ENCODE peak calls at places on chromosomes 11 and 22, in seven cellular contexts. One of them, this sample, is unnamed.

GRCh38 chr11:88175004-88175706 is at the start of gene RAB38:
- DNase-seq in osteocyte: no peak
- DNase-seq in psoas muscle: peak; percentile 60
- DNase-seq in colonic mucosa: peak; percentile 56
- DNase-seq in astrocyte of the spinal cord: peak; percentile 21
- DNase-seq in AG04450: no peak
- DNase-seq in dorsolateral prefrontal cortex: no peak
- DNase-seq in this sample: peak; percentile 41

GRCh38 chr11:114604886-114605285 is 9.3 kb upstream of the NXPE4 start:
- DNase-seq in osteocyte: no peak
- DNase-seq in psoas muscle: no peak
- DNase-seq in colonic mucosa: no peak
- DNase-seq in astrocyte of the spinal cord: no peak
- DNase-seq in AG04450: no peak
- DNase-seq in dorsolateral prefrontal cortex: no peak
- DNase-seq in this sample: no peak

GRCh38 chr11:34552270-34552669 is 38.7 kb upstream of the ELF5 start:
- DNase-seq in osteocyte: no peak
- DNase-seq in psoas muscle: no peak
- DNase-seq in colonic mucosa: no peak
- DNase-seq in astrocyte of the spinal cord: no peak
- DNase-seq in AG04450: no peak
- DNase-seq in dorsolateral prefrontal cortex: no peak
- DNase-seq in this sample: no peak

GRCh38 chr11:128500488-128500887 is 86.9 kb downstream of the ETS1 start:
- DNase-seq in osteocyte: no peak
- DNase-seq in psoas muscle: no peak
- DNase-seq in colonic mucosa: no peak
- DNase-seq in astrocyte of the spinal cord: peak; percentile 71
- DNase-seq in AG04450: no peak
- DNase-seq in dorsolateral prefrontal cortex: no peak
- DNase-seq in this sample: no peak

GRCh38 chr22:38109391-38110000 is 988 bp downstream of the BAIAP2L2 start:
- DNase-seq in osteocyte: no peak
- DNase-seq in psoas muscle: no peak
- DNase-seq in colonic mucosa: no peak
- DNase-seq in astrocyte of the spinal cord: no peak
- DNase-seq in AG04450: no peak
- DNase-seq in dorsolateral prefrontal cortex: no peak
- DNase-seq in this sample: peak; percentile 34

GRCh38 chr22:33811686-33812085 is 108.6 kb downstream of the LARGE1 start:
- DNase-seq in osteocyte: no peak
- DNase-seq in psoas muscle: peak; percentile 60
- DNase-seq in colonic mucosa: peak; percentile 50
- DNase-seq in astrocyte of the spinal cord: no peak
- DNase-seq in AG04450: no peak
- DNase-seq in dorsolateral prefrontal cortex: no peak
- DNase-seq in this sample: no peak

GRCh38 chr11:2265396-2265795 is 5.0 kb downstream of the ASCL2 start:
- DNase-seq in osteocyte: no peak
- DNase-seq in psoas muscle: peak; percentile 54
- DNase-seq in colonic mucosa: peak; percentile 17
- DNase-seq in astrocyte of the spinal cord: no peak
- DNase-seq in AG04450: no peak
- DNase-seq in dorsolateral prefrontal cortex: no peak
- DNase-seq in this sample: peak; percentile 49

GRCh38 chr22:21713428-21714058 is 22.1 kb downstream of the YPEL1 start:
- DNase-seq in osteocyte: no peak
- DNase-seq in psoas muscle: no peak
- DNase-seq in colonic mucosa: no peak
- DNase-seq in astrocyte of the spinal cord: no peak
- DNase-seq in AG04450: no peak
- DNase-seq in dorsolateral prefrontal cortex: no peak
- DNase-seq in this sample: no peak

GRCh38 chr11:107704432-107704831 is 7.4 kb downstream of the SLN start:
- DNase-seq in osteocyte: no peak
- DNase-seq in psoas muscle: no peak
- DNase-seq in colonic mucosa: no peak
- DNase-seq in astrocyte of the spinal cord: peak; percentile 41
- DNase-seq in AG04450: no peak
- DNase-seq in dorsolateral prefrontal cortex: no peak
- DNase-seq in this sample: no peak

GRCh38 chr22:32753591-32753990 is 47.9 kb upstream of the TIMP3 start:
- DNase-seq in osteocyte: no peak
- DNase-seq in psoas muscle: no peak
- DNase-seq in colonic mucosa: no peak
- DNase-seq in astrocyte of the spinal cord: no peak
- DNase-seq in AG04450: no peak
- DNase-seq in dorsolateral prefrontal cortex: no peak
- DNase-seq in this sample: no peak

GRCh38 chr22:32752326-32752725 is 49.2 kb upstream of the TIMP3 start:
- DNase-seq in osteocyte: no peak
- DNase-seq in psoas muscle: no peak
- DNase-seq in colonic mucosa: no peak
- DNase-seq in astrocyte of the spinal cord: no peak
- DNase-seq in AG04450: no peak
- DNase-seq in dorsolateral prefrontal cortex: no peak
- DNase-seq in this sample: peak; percentile 14

GRCh38 chr22:32754413-32755041 is 47.0 kb upstream of the TIMP3 start:
- DNase-seq in osteocyte: no peak
- DNase-seq in psoas muscle: peak; percentile 75
- DNase-seq in colonic mucosa: no peak
- DNase-seq in astrocyte of the spinal cord: peak; percentile 38
- DNase-seq in AG04450: no peak
- DNase-seq in dorsolateral prefrontal cortex: no peak
- DNase-seq in this sample: no peak

GRCh38 chr22:32751065-32751739 is 50.3 kb upstream of the TIMP3 start:
- DNase-seq in osteocyte: no peak
- DNase-seq in psoas muscle: no peak
- DNase-seq in colonic mucosa: no peak
- DNase-seq in astrocyte of the spinal cord: no peak
- DNase-seq in AG04450: no peak
- DNase-seq in dorsolateral prefrontal cortex: no peak
- DNase-seq in this sample: no peak

DNA sequence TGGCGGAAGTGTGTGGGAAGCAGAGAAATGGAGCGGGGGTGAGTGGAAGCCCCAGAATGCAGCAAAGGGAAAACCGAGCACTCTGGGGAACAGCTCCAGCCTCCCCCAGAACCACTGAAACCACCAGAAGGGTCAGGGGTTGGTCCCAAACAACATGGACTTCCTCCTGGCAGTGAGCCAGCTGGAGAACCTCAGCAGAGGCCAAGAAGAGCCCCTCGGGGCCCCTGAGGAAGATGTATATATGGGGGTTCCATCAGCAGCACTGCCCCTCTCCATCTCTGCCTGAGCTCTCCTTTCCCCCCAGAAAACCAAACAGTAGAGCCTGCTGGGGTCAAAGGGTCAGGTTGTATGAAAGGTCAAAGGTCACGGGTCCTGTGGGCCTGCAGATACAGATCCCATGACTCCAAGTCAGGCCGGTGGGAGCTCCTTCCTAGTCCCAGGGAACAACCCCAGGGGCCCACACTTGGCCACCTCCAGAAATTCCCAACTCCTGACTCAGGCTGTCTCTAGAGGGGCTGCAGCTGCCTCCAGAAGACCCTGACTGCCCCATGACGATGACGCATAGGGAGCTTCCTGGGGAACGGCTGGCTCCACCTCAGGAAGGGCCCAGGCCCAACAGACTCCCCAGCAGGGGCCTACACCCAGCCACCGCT is 48.5 kb upstream of the TIMP3 start:
- DNase-seq in osteocyte: no peak
- DNase-seq in psoas muscle: peak; percentile 76
- DNase-seq in colonic mucosa: no peak
- DNase-seq in astrocyte of the spinal cord: peak; percentile 59
- DNase-seq in AG04450: peak; percentile 52
- DNase-seq in dorsolateral prefrontal cortex: no peak
- DNase-seq in this sample: peak; percentile 10
- TF ChIP-seq CTCF in osteocyte: no peak
- TF ChIP-seq CTCF in psoas muscle: no peak
- TF ChIP-seq CTCF in colonic mucosa: no peak
- TF ChIP-seq CTCF in astrocyte of the spinal cord: no peak
- TF ChIP-seq CTCF in AG04450: no peak
- TF ChIP-seq CTCF in dorsolateral prefrontal cortex: no peak
- TF ChIP-seq CTCF in this sample: no peak

DNA sequence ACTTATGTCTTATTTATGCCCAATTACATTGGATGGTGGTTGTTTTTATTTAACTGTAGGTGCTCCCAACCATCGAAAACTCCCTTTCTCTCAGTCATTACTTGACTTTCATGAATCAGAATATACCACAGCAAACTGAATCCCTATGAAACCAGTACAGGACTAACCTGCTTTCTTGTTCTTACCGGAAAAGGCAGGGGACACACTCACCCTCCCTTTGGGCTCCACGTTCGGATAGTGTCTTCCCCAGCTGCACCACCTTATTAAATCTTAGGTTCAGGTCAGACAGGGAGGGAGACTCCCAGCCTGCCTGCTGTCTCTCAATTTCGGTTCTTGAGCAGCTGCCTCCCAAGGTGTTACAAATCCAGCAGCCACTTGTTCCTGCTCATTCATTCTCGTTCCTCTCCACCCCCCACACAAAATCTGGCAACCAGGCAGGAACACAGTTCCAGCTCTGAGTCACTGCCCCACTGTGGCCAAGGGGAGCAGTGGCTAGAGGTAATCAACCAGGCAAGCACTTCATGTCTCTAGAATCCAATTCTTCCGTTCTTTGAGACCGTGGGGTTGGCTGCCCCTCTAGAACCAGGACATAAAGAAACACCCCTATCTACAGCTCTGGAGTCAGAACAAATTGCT is 133.0 kb downstream of the PLEKHA7 start:
- DNase-seq in osteocyte: no peak
- DNase-seq in psoas muscle: peak; percentile 79
- DNase-seq in colonic mucosa: no peak
- DNase-seq in astrocyte of the spinal cord: peak; percentile 72
- DNase-seq in AG04450: no peak
- DNase-seq in dorsolateral prefrontal cortex: no peak
- DNase-seq in this sample: no peak
- TF ChIP-seq CTCF in osteocyte: peak; percentile 18
- TF ChIP-seq CTCF in psoas muscle: peak; percentile 38
- TF ChIP-seq CTCF in colonic mucosa: no peak
- TF ChIP-seq CTCF in astrocyte of the spinal cord: peak; percentile 44
- TF ChIP-seq CTCF in AG04450: peak; percentile 21
- TF ChIP-seq CTCF in dorsolateral prefrontal cortex: no peak
- TF ChIP-seq CTCF in this sample: no peak

GRCh38 chr11:37050311-37050710 is 452.3 kb upstream of the RAG2 start:
- DNase-seq in osteocyte: no peak
- DNase-seq in psoas muscle: no peak
- DNase-seq in colonic mucosa: no peak
- DNase-seq in astrocyte of the spinal cord: no peak
- DNase-seq in AG04450: no peak
- DNase-seq in dorsolateral prefrontal cortex: no peak
- DNase-seq in this sample: no peak
- TF ChIP-seq CTCF in osteocyte: no peak
- TF ChIP-seq CTCF in psoas muscle: no peak
- TF ChIP-seq CTCF in colonic mucosa: no peak
- TF ChIP-seq CTCF in astrocyte of the spinal cord: no peak
- TF ChIP-seq CTCF in AG04450: no peak
- TF ChIP-seq CTCF in dorsolateral prefrontal cortex: no peak
- TF ChIP-seq CTCF in this sample: no peak

GRCh38 chr11:65391007-65391406 is 4.6 kb downstream of the FRMD8 start:
- DNase-seq in osteocyte: no peak
- DNase-seq in psoas muscle: no peak
- DNase-seq in colonic mucosa: no peak
- DNase-seq in astrocyte of the spinal cord: peak; percentile 18
- DNase-seq in AG04450: no peak
- DNase-seq in dorsolateral prefrontal cortex: no peak
- DNase-seq in this sample: no peak

GRCh38 chr11:65392186-65392829 is 5.9 kb downstream of the FRMD8 start:
- DNase-seq in osteocyte: no peak
- DNase-seq in psoas muscle: no peak
- DNase-seq in colonic mucosa: no peak
- DNase-seq in astrocyte of the spinal cord: no peak
- DNase-seq in AG04450: no peak
- DNase-seq in dorsolateral prefrontal cortex: no peak
- DNase-seq in this sample: no peak

GRCh38 chr11:65390099-65390941 is 3.9 kb downstream of the FRMD8 start:
- DNase-seq in osteocyte: no peak
- DNase-seq in psoas muscle: no peak
- DNase-seq in colonic mucosa: no peak
- DNase-seq in astrocyte of the spinal cord: no peak
- DNase-seq in AG04450: no peak
- DNase-seq in dorsolateral prefrontal cortex: no peak
- DNase-seq in this sample: no peak

GRCh38 chr11:65388731-65389130 is 2.3 kb downstream of the FRMD8 start:
- DNase-seq in osteocyte: no peak
- DNase-seq in psoas muscle: no peak
- DNase-seq in colonic mucosa: no peak
- DNase-seq in astrocyte of the spinal cord: no peak
- DNase-seq in AG04450: no peak
- DNase-seq in dorsolateral prefrontal cortex: no peak
- DNase-seq in this sample: no peak

GRCh38 chr11:65389294-65389980 is 3.0 kb downstream of the FRMD8 start:
- DNase-seq in osteocyte: no peak
- DNase-seq in psoas muscle: no peak
- DNase-seq in colonic mucosa: no peak
- DNase-seq in astrocyte of the spinal cord: no peak
- DNase-seq in AG04450: no peak
- DNase-seq in dorsolateral prefrontal cortex: no peak
- DNase-seq in this sample: no peak
- TF ChIP-seq CTCF in osteocyte: no peak
- TF ChIP-seq CTCF in psoas muscle: no peak
- TF ChIP-seq CTCF in colonic mucosa: no peak
- TF ChIP-seq CTCF in astrocyte of the spinal cord: no peak
- TF ChIP-seq CTCF in AG04450: no peak
- TF ChIP-seq CTCF in dorsolateral prefrontal cortex: no peak
- TF ChIP-seq CTCF in this sample: no peak

DNA sequence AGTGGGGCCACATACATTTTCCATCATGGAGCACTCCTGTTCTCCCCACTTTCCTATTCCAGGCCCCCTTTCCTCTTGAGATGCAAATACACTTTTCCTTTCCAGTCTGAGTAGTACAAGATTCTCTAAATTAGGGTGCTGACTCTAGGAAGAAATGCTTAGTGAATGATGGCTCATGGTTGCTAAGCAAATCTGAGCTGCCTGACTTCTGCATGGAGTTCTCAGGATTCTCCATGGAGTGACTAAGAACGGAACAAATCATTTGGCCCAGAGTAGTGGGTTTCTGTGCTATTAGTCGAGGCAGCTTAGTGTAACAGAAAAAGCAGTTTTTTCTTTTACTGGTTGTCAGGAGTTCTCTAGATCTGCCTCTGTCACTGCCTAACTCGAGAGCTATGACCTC is 65.4 kb upstream of the NTM start:
- DNase-seq in osteocyte: no peak
- DNase-seq in psoas muscle: no peak
- DNase-seq in colonic mucosa: no peak
- DNase-seq in astrocyte of the spinal cord: peak; percentile 1
- DNase-seq in AG04450: no peak
- DNase-seq in dorsolateral prefrontal cortex: no peak
- DNase-seq in this sample: no peak
- TF ChIP-seq CTCF in osteocyte: no peak
- TF ChIP-seq CTCF in psoas muscle: no peak
- TF ChIP-seq CTCF in colonic mucosa: no peak
- TF ChIP-seq CTCF in astrocyte of the spinal cord: no peak
- TF ChIP-seq CTCF in AG04450: no peak
- TF ChIP-seq CTCF in dorsolateral prefrontal cortex: no peak
- TF ChIP-seq CTCF in this sample: no peak

GRCh38 chr22:39462443-39463147 is 5.8 kb downstream of the MGAT3 start:
- DNase-seq in osteocyte: no peak
- DNase-seq in psoas muscle: no peak
- DNase-seq in colonic mucosa: no peak
- DNase-seq in astrocyte of the spinal cord: no peak
- DNase-seq in AG04450: no peak
- DNase-seq in dorsolateral prefrontal cortex: no peak
- DNase-seq in this sample: no peak
- TF ChIP-seq CTCF in osteocyte: peak; percentile 21
- TF ChIP-seq CTCF in psoas muscle: peak; percentile 18
- TF ChIP-seq CTCF in colonic mucosa: no peak
- TF ChIP-seq CTCF in astrocyte of the spinal cord: no peak
- TF ChIP-seq CTCF in AG04450: no peak
- TF ChIP-seq CTCF in dorsolateral prefrontal cortex: peak; percentile 42
- TF ChIP-seq CTCF in this sample: no peak